ENCODE peak calls at places on chromosomes 12 and 14, in ten cellular contexts. J, Y, Z, K, I, R, O, E, W and X are unnamed samples.

GRCh38 chr12:103903979-103904378 is 26.2 kb upstream of the HSP90B1 start:
- DNase-seq in J (no peak), Y (no peak), Z (no peak), K (no peak), I (no peak), R (no peak), O (no peak), E (no peak), W (no peak), X (no peak)

GRCh38 chr12:49674318-49674985 is 32.8 kb downstream of the FMNL3 start:
- DNase-seq in J (no peak), Y (no peak), Z (no peak), K (no peak), I (peak), R (peak), O (no peak), E (no peak), W (no peak), X (no peak)

GRCh38 chr14:98144964-98145363 is 1127.0 kb downstream of the BCL11B start:
- DNase-seq in J (peak), Y (no peak), Z (no peak), K (no peak), I (peak), R (no peak), O (no peak), E (no peak), W (no peak), X (no peak)

GRCh38 chr14:55979096-55979495 is 139.1 kb upstream of the PELI2 start:
- DNase-seq in J (no peak), Y (no peak), Z (no peak), K (no peak), I (no peak), R (no peak), O (no peak), E (no peak), W (no peak), X (no peak)

GRCh38 chr12:46964496-46965098 is 114.8 kb upstream of the PCED1B start:
- DNase-seq in J (no peak), Y (no peak), Z (no peak), K (no peak), I (peak), R (peak), O (no peak), E (no peak), W (no peak), X (no peak)

GRCh38 chr12:1531654-1532366 is 62.6 kb downstream of the FBXL14 start:
- DNase-seq in J (no peak), Y (no peak), Z (no peak), K (no peak), I (no peak), R (no peak), O (no peak), E (no peak), W (no peak), X (no peak)

GRCh38 chr14:77610553-77610952 is 5.9 kb downstream of the SPTLC2 start:
- DNase-seq in J (no peak), Y (no peak), Z (no peak), K (no peak), I (no peak), R (no peak), O (no peak), E (no peak), W (no peak), X (no peak)

GRCh38 chr14:67241416-67242362 is at the start of gene PALS1:
- DNase-seq in J (peak), Y (no peak), Z (no peak), K (no peak), I (peak), R (no peak), O (no peak), E (no peak), W (peak), X (no peak)

GRCh38 chr12:93802698-93803097 is 125.5 kb downstream of the CRADD start:
- DNase-seq in J (no peak), Y (no peak), Z (no peak), K (no peak), I (no peak), R (no peak), O (no peak), E (no peak), W (no peak), X (no peak)

GRCh38 chr12:130582286-130582685 is 133.8 kb downstream of the RIMBP2 start:
- DNase-seq in J (no peak), Y (no peak), Z (no peak), K (no peak), I (no peak), R (no peak), O (no peak), E (no peak), W (no peak), X (no peak)

GRCh38 chr14:70567791-70568190 is 32.7 kb downstream of the MED6 start:
- DNase-seq in J (peak), Y (peak), Z (no peak), K (no peak), I (peak), R (no peak), O (peak), E (no peak), W (no peak), X (no peak)

GRCh38 chr14:33675415-33676130 is 275.3 kb downstream of the EGLN3 start:
- DNase-seq in J (peak), Y (no peak), Z (no peak), K (no peak), I (no peak), R (no peak), O (no peak), E (no peak), W (no peak), X (no peak)

GRCh38 chr14:20671597-20672283 is 12.6 kb upstream of the RNASE4 start:
- DNase-seq in J (peak), Y (peak), Z (no peak), K (no peak), I (peak), R (no peak), O (no peak), E (no peak), W (no peak), X (no peak)

GRCh38 chr12:85872497-85873091 is 1.5 kb upstream of the NTS start:
- DNase-seq in J (peak), Y (peak), Z (no peak), K (no peak), I (peak), R (peak), O (no peak), E (no peak), W (peak), X (no peak)

GRCh38 chr14:89540830-89541470 is 123.9 kb upstream of the FOXN3 start:
- DNase-seq in J (peak), Y (no peak), Z (no peak), K (no peak), I (peak), R (no peak), O (no peak), E (no peak), W (peak), X (no peak)

GRCh38 chr14:104105822-104106470 is 20.4 kb downstream of the ASPG start:
- DNase-seq in J (no peak), Y (no peak), Z (no peak), K (peak), I (no peak), R (no peak), O (no peak), E (no peak), W (no peak), X (peak)

GRCh38 chr14:26204954-26205479 is 392.8 kb downstream of the NOVA1 start:
- DNase-seq in J (no peak), Y (no peak), Z (no peak), K (peak), I (no peak), R (peak), O (no peak), E (peak), W (no peak), X (peak)

GRCh38 chr12:93896427-93896826 is 219.3 kb downstream of the CRADD start:
- DNase-seq in J (no peak), Y (no peak), Z (no peak), K (no peak), I (no peak), R (no peak), O (no peak), E (no peak), W (no peak), X (no peak)

GRCh38 chr14:60647837-60648168 is 1.5 kb downstream of the SIX1 start:
- DNase-seq in J (no peak), Y (no peak), Z (no peak), K (no peak), I (no peak), R (no peak), O (no peak), E (no peak), W (no peak), X (no peak)

GRCh38 chr14:60647081-60647836 is 2.0 kb downstream of the SIX1 start:
- DNase-seq in J (peak), Y (no peak), Z (peak), K (no peak), I (peak), R (no peak), O (no peak), E (no peak), W (peak), X (peak)

GRCh38 chr14:65827520-65827919 is 415.0 kb downstream of the FUT8 start:
- DNase-seq in J (no peak), Y (no peak), Z (no peak), K (no peak), I (no peak), R (no peak), O (no peak), E (no peak), W (no peak), X (no peak)

GRCh38 chr12:44874981-44875416 is 1.1 kb downstream of the NELL2 start:
- DNase-seq in J (no peak), Y (no peak), Z (no peak), K (no peak), I (no peak), R (no peak), O (peak), E (no peak), W (no peak), X (no peak)

GRCh38 chr14:103699901-103700752 is 15.1 kb downstream of the XRCC3 start:
- DNase-seq in J (no peak), Y (no peak), Z (no peak), K (no peak), I (no peak), R (no peak), O (no peak), E (peak), W (no peak), X (no peak)

GRCh38 chr14:72615511-72616121 is 278.3 kb downstream of the DPF3 start:
- DNase-seq in J (peak), Y (no peak), Z (no peak), K (no peak), I (peak), R (peak), O (no peak), E (no peak), W (no peak), X (no peak)

GRCh38 chr14:102238131-102238530 is 66.8 kb downstream of the MOK start:
- DNase-seq in J (peak), Y (no peak), Z (no peak), K (no peak), I (no peak), R (no peak), O (no peak), E (no peak), W (no peak), X (no peak)

GRCh38 chr14:24407608-24408325 is 9.0 kb downstream of the NYNRIN start:
- DNase-seq in J (no peak), Y (no peak), Z (no peak), K (peak), I (no peak), R (no peak), O (no peak), E (no peak), W (no peak), X (no peak)

GRCh38 chr12:71045781-71046180 is 112.0 kb downstream of the TSPAN8 start:
- DNase-seq in J (peak), Y (no peak), Z (no peak), K (no peak), I (no peak), R (peak), O (no peak), E (no peak), W (peak), X (no peak)

GRCh38 chr14:34104750-34105397 is 154.0 kb upstream of the EGLN3 start:
- DNase-seq in J (no peak), Y (no peak), Z (no peak), K (no peak), I (no peak), R (no peak), O (no peak), E (no peak), W (no peak), X (no peak)

GRCh38 chr14:68509188-68509953 is 283.5 kb downstream of the ZFP36L1 start:
- DNase-seq in J (no peak), Y (no peak), Z (no peak), K (no peak), I (no peak), R (no peak), O (no peak), E (no peak), W (no peak), X (no peak)

GRCh38 chr14:99043258-99043615 is 228.8 kb downstream of the BCL11B start:
- DNase-seq in J (no peak), Y (no peak), Z (no peak), K (no peak), I (no peak), R (no peak), O (no peak), E (no peak), W (no peak), X (no peak)

GRCh38 chr12:19707948-19708409 is 268.7 kb downstream of the AEBP2 start:
- DNase-seq in J (peak), Y (no peak), Z (no peak), K (no peak), I (peak), R (no peak), O (no peak), E (no peak), W (peak), X (no peak)

GRCh38 chr12:113860059-113860820 is 105.9 kb downstream of the RBM19 start:
- DNase-seq in J (no peak), Y (no peak), Z (no peak), K (no peak), I (no peak), R (no peak), O (no peak), E (no peak), W (no peak), X (no peak)

GRCh38 chr14:32078794-32079663 is 1.9 kb downstream of the ARHGAP5 start:
- DNase-seq in J (peak), Y (no peak), Z (no peak), K (no peak), I (peak), R (no peak), O (peak), E (no peak), W (no peak), X (no peak)

GRCh38 chr12:13390381-13390856 is 193.9 kb downstream of the EMP1 start:
- DNase-seq in J (peak), Y (peak), Z (no peak), K (peak), I (peak), R (peak), O (no peak), E (peak), W (peak), X (peak)

GRCh38 chr12:58584885-58585284 is 335.4 kb downstream of the LRIG3 start:
- DNase-seq in J (no peak), Y (no peak), Z (no peak), K (no peak), I (no peak), R (no peak), O (no peak), E (no peak), W (no peak), X (no peak)

GRCh38 chr14:103185051-103186027 is 62.1 kb downstream of the TNFAIP2 start:
- DNase-seq in J (peak), Y (no peak), Z (no peak), K (no peak), I (peak), R (peak), O (no peak), E (no peak), W (no peak), X (no peak)

GRCh38 chr14:24692382-24693352 is 58.7 kb upstream of the GZMB start:
- DNase-seq in J (no peak), Y (no peak), Z (no peak), K (no peak), I (no peak), R (no peak), O (peak), E (no peak), W (no peak), X (no peak)